ENCODE peak calls at places on chromosomes 16 and 17, in seven cellular contexts. Y is K562, I is fibroblast of lung, M is B cell, B is left lung, C is astrocyte of the cerebellum, T is astrocyte of the spinal cord. L is an unnamed sample.

GRCh38 chr17:79010304-79010646 is 711 bp upstream of the CANT1 start:
- DNase-seq in T (no peak), B (no peak), C (no peak), Y (no peak), M (no peak), I (no peak), L (no peak)

GRCh38 chr16:66483689-66484452 is 56.8 kb downstream of the BEAN1 start:
- DNase-seq in I (peak), Y (peak), C (peak), T (peak), B (peak), M (peak), L (peak)

GRCh38 chr17:13835151-13835550 is 233.4 kb upstream of the HS3ST3A1 start:
- DNase-seq in I (peak), B (no peak), Y (no peak), M (no peak), C (peak), T (peak), L (no peak)

GRCh38 chr17:20063665-20064648 is 54.8 kb downstream of the SPECC1 start:
- DNase-seq in M (no peak), T (peak), C (peak), B (peak), Y (no peak), I (peak), L (peak)

GRCh38 chr17:78343433-78344201 is 16.3 kb downstream of the SOCS3 start:
- DNase-seq in C (no peak), Y (no peak), T (no peak), M (peak), I (no peak), B (peak), L (no peak)

GRCh38 chr16:1278456-1278855 is 22.6 kb downstream of the TPSD1 start:
- DNase-seq in C (no peak), B (no peak), I (no peak), Y (peak), T (no peak), M (no peak), L (no peak)

GRCh38 chr16:57036945-57037344 is 47.6 kb downstream of the NLRC5 start:
- DNase-seq in Y (no peak), B (no peak), T (no peak), I (no peak), M (no peak), C (no peak), L (no peak)

GRCh38 chr16:12257926-12258561 is 281.5 kb downstream of the SNX29 start:
- DNase-seq in T (no peak), B (no peak), C (no peak), Y (no peak), M (no peak), I (no peak), L (no peak)

GRCh38 chr16:80803341-80804060 is 897 bp downstream of the CDYL2 start:
- DNase-seq in C (no peak), I (peak), Y (peak), M (no peak), B (peak), T (no peak), L (peak)

GRCh38 chr17:3794890-3795757 is 5.9 kb downstream of the ITGAE start:
- DNase-seq in I (no peak), M (no peak), B (no peak), C (no peak), T (peak), Y (no peak), L (no peak)

GRCh38 chr16:71693168-71693567 is 31.3 kb downstream of the PHLPP2 start:
- DNase-seq in M (no peak), T (no peak), I (no peak), Y (no peak), C (no peak), B (no peak), L (no peak)

GRCh38 chr17:79188048-79188447 is 113.4 kb downstream of the ENGASE start:
- DNase-seq in B (no peak), M (peak), T (no peak), I (no peak), Y (peak), C (no peak), L (no peak)

GRCh38 chr17:80359422-80360110 is 55.4 kb upstream of the ENDOV start:
- DNase-seq in C (no peak), B (no peak), M (no peak), I (peak), T (no peak), Y (no peak), L (no peak)

GRCh38 chr17:17090642-17091103 is 48.4 kb downstream of the MPRIP start:
- DNase-seq in B (peak), M (no peak), C (no peak), Y (no peak), I (no peak), T (no peak), L (no peak)

GRCh38 chr17:56754523-56755208 is 79.1 kb downstream of the C17orf67 start:
- DNase-seq in Y (no peak), M (no peak), I (peak), C (no peak), T (peak), B (no peak), L (no peak)

GRCh38 chr16:69083306-69083941 is 22.0 kb upstream of the HAS3 start:
- DNase-seq in B (no peak), I (no peak), Y (no peak), C (no peak), M (no peak), T (no peak), L (no peak)
- TF ChIP-seq CTCF in B (no peak), I (no peak), Y (peak), C (no peak), M (no peak), T (no peak), L (no peak)

GRCh38 chr16:85245307-85246172 is 133.3 kb upstream of the CIBAR2 start:
- DNase-seq in I (peak), C (no peak), Y (peak), T (peak), M (peak), B (peak), L (no peak)
- TF ChIP-seq CTCF in I (peak), C (peak), Y (peak), T (peak), M (peak), B (peak), L (peak)

GRCh38 chr17:40717776-40718175 is 14.2 kb upstream of the KRT24 start:
- DNase-seq in M (no peak), Y (no peak), C (no peak), B (no peak), T (no peak), I (no peak), L (no peak)

GRCh38 chr17:40718904-40719303 is 15.4 kb upstream of the KRT24 start:
- DNase-seq in B (no peak), M (no peak), C (no peak), T (no peak), I (peak), Y (no peak), L (no peak)

DNA sequence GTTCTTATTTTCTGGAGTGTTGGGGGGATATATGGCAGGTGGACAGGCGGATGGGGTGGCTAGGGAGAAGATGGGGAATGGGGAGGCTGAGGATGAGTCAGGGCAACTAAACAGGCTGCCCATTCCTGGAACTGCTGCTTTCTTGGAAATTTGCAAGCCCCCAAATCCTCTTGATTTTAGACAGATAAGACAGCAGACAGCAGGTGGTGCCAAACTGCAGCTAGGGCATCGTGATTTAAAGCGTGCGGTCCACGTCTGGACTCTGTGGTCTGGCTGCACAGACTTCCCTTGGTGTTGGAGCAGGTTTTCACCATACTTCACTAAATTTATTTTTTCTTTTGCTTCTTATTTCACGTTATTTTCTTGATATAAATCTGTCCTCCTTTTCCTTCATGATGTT is 10.9 kb upstream of the KRT24 start:
- DNase-seq in Y (no peak), M (no peak), B (no peak), C (no peak), T (no peak), I (no peak), L (no peak)
- TF ChIP-seq CTCF in Y (no peak), M (no peak), B (no peak), C (peak), T (no peak), I (no peak), L (no peak)

DNA sequence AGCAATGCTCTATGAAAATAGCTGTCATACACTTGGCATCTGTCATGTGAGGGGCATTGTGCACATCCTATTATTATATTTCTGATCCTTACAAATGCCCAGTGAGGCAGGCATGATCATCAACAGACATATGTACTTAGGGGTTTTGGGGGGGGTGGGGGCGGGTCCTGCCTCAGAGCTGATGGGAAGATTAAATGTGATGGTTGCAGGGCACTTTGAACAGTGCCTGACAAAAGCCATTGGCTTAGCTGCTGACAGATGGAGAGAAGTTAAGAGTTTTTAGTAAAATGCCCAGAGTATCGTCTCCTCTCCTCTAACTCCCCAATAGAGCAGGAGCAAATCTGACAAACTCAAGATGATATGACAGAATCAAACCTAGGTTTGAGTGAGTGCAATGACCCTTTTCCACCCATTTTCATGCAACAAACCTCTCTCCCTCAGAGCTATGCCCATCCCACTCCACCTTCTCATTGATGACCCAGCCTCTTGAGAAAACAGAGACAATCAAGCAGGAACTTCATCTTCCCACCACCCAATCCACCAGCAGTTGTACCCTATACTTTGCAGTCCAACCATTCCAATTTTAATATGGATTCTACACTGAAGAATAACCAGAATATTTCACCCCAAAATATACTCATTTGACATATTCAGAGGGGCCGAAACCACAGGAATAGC is 4.8 kb downstream of the KLHL11 start:
- DNase-seq in Y (no peak), C (no peak), T (no peak), M (no peak), I (no peak), B (no peak), L (no peak)
- TF ChIP-seq CTCF in Y (no peak), C (no peak), T (no peak), M (no peak), I (no peak), B (no peak), L (no peak)

L was measured in CD14-positive monocyte.